ENCODE peak calls at places on chromosomes 7 and 10, in four cellular contexts. A, G, I and H are unnamed samples.

GRCh38 chr10:68705548-68705947 is 15.5 kb upstream of the CCAR1 start:
- DNase-seq in I (no peak), G (no peak), A (no peak), H (no peak)

GRCh38 chr10:107653832-107654287 is 489.4 kb upstream of the SORCS1 start:
- DNase-seq in G (no peak), I (no peak), A (no peak), H (no peak)

GRCh38 chr7:4297165-4297842 is 384.8 kb upstream of the FOXK1 start:
- DNase-seq in A (no peak), G (no peak), I (no peak), H (no peak)

GRCh38 chr7:19020062-19020461 is 97.4 kb downstream of the TWIST1 start:
- DNase-seq in I (no peak), A (no peak), G (no peak), H (no peak)

GRCh38 chr10:16441106-16441850 is 4.5 kb downstream of the PTER start:
- DNase-seq in G (no peak), A (no peak), I (no peak), H (no peak)

GRCh38 chr7:142714375-142714774 is 34.9 kb upstream of the PRSS1 start:
- DNase-seq in I (no peak), A (no peak), G (peak), H (no peak)

GRCh38 chr10:104630731-104631130 is 10.4 kb upstream of the SORCS3 start:
- DNase-seq in I (no peak), G (no peak), A (no peak), H (no peak)

GRCh38 chr7:51369746-51370145 is 53.1 kb upstream of the COBL start:
- DNase-seq in A (no peak), I (no peak), G (no peak), H (no peak)

GRCh38 chr10:101778151-101778780 is 2.4 kb upstream of the FGF8 start:
- DNase-seq in G (no peak), I (no peak), A (no peak), H (no peak)

GRCh38 chr7:15178065-15178464 is 275.5 kb upstream of the DGKB start:
- DNase-seq in A (no peak), G (no peak), I (no peak), H (no peak)

GRCh38 chr7:1696671-1697498 is 26.8 kb downstream of the ELFN1 start:
- DNase-seq in A (no peak), I (no peak), G (no peak), H (no peak)
- TF ChIP-seq KDM1A in A (no peak), I (no peak), G (no peak), H (no peak)

DNA sequence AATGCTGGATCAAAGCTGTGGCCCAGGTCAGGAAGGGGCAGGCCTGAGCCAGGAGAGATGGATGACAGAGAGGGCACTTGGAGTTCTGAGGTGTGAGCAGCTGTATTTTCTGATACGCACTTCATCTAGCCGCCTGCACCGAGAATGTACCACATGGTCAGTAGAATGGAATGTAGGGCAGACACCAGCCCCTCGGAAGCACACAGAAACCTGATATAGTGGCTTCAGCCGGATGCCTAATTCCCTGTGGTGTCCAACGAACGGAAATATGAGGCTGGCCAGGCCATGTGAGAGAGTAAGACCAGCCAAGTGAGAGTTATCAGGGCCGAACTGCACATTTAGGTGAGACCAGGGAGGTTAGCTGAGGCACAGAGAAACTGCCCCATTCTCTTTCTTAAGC is 46.7 kb upstream of the PLCE1 start:
- DNase-seq in I (no peak), G (no peak), A (no peak), H (peak)
- TF ChIP-seq KDM1A in I (no peak), G (no peak), A (no peak), H (no peak)

GRCh38 chr10:120012566-120012965 is 120.0 kb downstream of the SEC23IP start:
- DNase-seq in G (no peak), I (no peak), A (no peak), H (no peak)
- TF ChIP-seq KDM1A in G (no peak), I (no peak), A (no peak), H (no peak)

GRCh38 chr7:28958235-28958945 is at the start of gene TRIL:
- DNase-seq in A (no peak), I (no peak), G (no peak), H (no peak)
- TF ChIP-seq KDM1A in A (no peak), I (no peak), G (no peak), H (no peak)